ENCODE peak calls at places on chromosomes 11 and 22, in four cellular contexts. One of them, this sample, is unnamed.

GRCh38 chr11:8022876-8023275 is 35.7 kb downstream of the EIF3F start:
- DNase-seq in fibroblast of pulmonary artery: no peak
- DNase-seq in lower lobe of right lung: no peak
- DNase-seq in kidney tubule cell: no peak
- DNase-seq in this sample: no peak

GRCh38 chr11:64339754-64340408 is at the start of gene CCDC88B:
- DNase-seq in fibroblast of pulmonary artery: no peak
- DNase-seq in lower lobe of right lung: peak
- DNase-seq in kidney tubule cell: no peak
- DNase-seq in this sample: peak

GRCh38 chr11:68999093-68999747 is 13.8 kb downstream of the MRGPRF start:
- DNase-seq in fibroblast of pulmonary artery: no peak
- DNase-seq in lower lobe of right lung: peak
- DNase-seq in kidney tubule cell: no peak
- DNase-seq in this sample: no peak

GRCh38 chr11:72758690-72759389 is 6.6 kb upstream of the ARAP1 start:
- DNase-seq in fibroblast of pulmonary artery: peak
- DNase-seq in lower lobe of right lung: no peak
- DNase-seq in kidney tubule cell: peak
- DNase-seq in this sample: peak

GRCh38 chr11:6483015-6483414 is 1.7 kb downstream of the TIMM10B start:
- DNase-seq in fibroblast of pulmonary artery: no peak
- DNase-seq in lower lobe of right lung: no peak
- DNase-seq in kidney tubule cell: no peak
- DNase-seq in this sample: no peak

GRCh38 chr11:86035164-86035563 is 33.7 kb downstream of the PICALM start:
- DNase-seq in fibroblast of pulmonary artery: no peak
- DNase-seq in lower lobe of right lung: no peak
- DNase-seq in kidney tubule cell: no peak
- DNase-seq in this sample: no peak

GRCh38 chr11:131052367-131052766 is 136.1 kb upstream of the SNX19 start:
- DNase-seq in fibroblast of pulmonary artery: no peak
- DNase-seq in lower lobe of right lung: no peak
- DNase-seq in kidney tubule cell: no peak
- DNase-seq in this sample: no peak

GRCh38 chr22:39675907-39676306 is 105.4 kb downstream of the CACNA1I start:
- DNase-seq in fibroblast of pulmonary artery: no peak
- DNase-seq in lower lobe of right lung: no peak
- DNase-seq in kidney tubule cell: no peak
- DNase-seq in this sample: no peak

GRCh38 chr11:819943-820649 is 1.4 kb downstream of the PNPLA2 start:
- DNase-seq in fibroblast of pulmonary artery: peak
- DNase-seq in lower lobe of right lung: peak
- DNase-seq in kidney tubule cell: peak
- DNase-seq in this sample: peak

GRCh38 chr22:22897947-22898346 is 10.3 kb downstream of the IGLL5 start:
- DNase-seq in fibroblast of pulmonary artery: no peak
- DNase-seq in lower lobe of right lung: no peak
- DNase-seq in kidney tubule cell: no peak
- DNase-seq in this sample: no peak

GRCh38 chr22:45718391-45718790 is 46.8 kb downstream of the ATXN10 start:
- DNase-seq in fibroblast of pulmonary artery: no peak
- DNase-seq in lower lobe of right lung: no peak
- DNase-seq in kidney tubule cell: no peak
- DNase-seq in this sample: no peak

GRCh38 chr11:46666982-46667590 is 33.3 kb downstream of the ARHGAP1 start:
- DNase-seq in fibroblast of pulmonary artery: peak
- DNase-seq in lower lobe of right lung: no peak
- DNase-seq in kidney tubule cell: no peak
- DNase-seq in this sample: no peak

GRCh38 chr11:125398994-125399638 is 96.9 kb downstream of the FEZ1 start:
- DNase-seq in fibroblast of pulmonary artery: no peak
- DNase-seq in lower lobe of right lung: no peak
- DNase-seq in kidney tubule cell: no peak
- DNase-seq in this sample: no peak

GRCh38 chr11:134581121-134581626 is 169.1 kb upstream of the B3GAT1 start:
- DNase-seq in fibroblast of pulmonary artery: no peak
- DNase-seq in lower lobe of right lung: no peak
- DNase-seq in kidney tubule cell: no peak
- DNase-seq in this sample: no peak

GRCh38 chr22:50086526-50086925 is 1.3 kb upstream of the MLC1 start:
- DNase-seq in fibroblast of pulmonary artery: peak
- DNase-seq in lower lobe of right lung: no peak
- DNase-seq in kidney tubule cell: no peak
- DNase-seq in this sample: no peak

GRCh38 chr11:2466069-2466801 is 21.4 kb downstream of the KCNQ1 start:
- DNase-seq in fibroblast of pulmonary artery: no peak
- DNase-seq in lower lobe of right lung: no peak
- DNase-seq in kidney tubule cell: no peak
- DNase-seq in this sample: no peak

GRCh38 chr11:96798445-96798844 is 408.6 kb downstream of the JRKL start:
- DNase-seq in fibroblast of pulmonary artery: no peak
- DNase-seq in lower lobe of right lung: no peak
- DNase-seq in kidney tubule cell: no peak
- DNase-seq in this sample: no peak

GRCh38 chr11:128553662-128554392 is 33.5 kb downstream of the ETS1 start:
- DNase-seq in fibroblast of pulmonary artery: peak
- DNase-seq in lower lobe of right lung: no peak
- DNase-seq in kidney tubule cell: no peak
- DNase-seq in this sample: no peak

GRCh38 chr11:58867556-58867955 is 23.1 kb upstream of the GLYATL2 start:
- DNase-seq in fibroblast of pulmonary artery: no peak
- DNase-seq in lower lobe of right lung: no peak
- DNase-seq in kidney tubule cell: no peak
- DNase-seq in this sample: no peak

GRCh38 chr11:27456140-27456801 is 16.3 kb downstream of the LGR4 start:
- DNase-seq in fibroblast of pulmonary artery: peak
- DNase-seq in lower lobe of right lung: no peak
- DNase-seq in kidney tubule cell: peak
- DNase-seq in this sample: no peak

GRCh38 chr22:22823126-22823804 is 64.4 kb upstream of the IGLL5 start:
- DNase-seq in fibroblast of pulmonary artery: no peak
- DNase-seq in lower lobe of right lung: no peak
- DNase-seq in kidney tubule cell: no peak
- DNase-seq in this sample: no peak

GRCh38 chr11:17601206-17602075 is 54.4 kb downstream of the OTOG start:
- DNase-seq in fibroblast of pulmonary artery: no peak
- DNase-seq in lower lobe of right lung: no peak
- DNase-seq in kidney tubule cell: peak
- DNase-seq in this sample: no peak

GRCh38 chr11:57426754-57427691 is at the start of gene SLC43A3:
- DNase-seq in fibroblast of pulmonary artery: peak
- DNase-seq in lower lobe of right lung: peak
- DNase-seq in kidney tubule cell: peak
- DNase-seq in this sample: peak